ENCODE peak calls at places on chromosome 4, in nine cellular contexts. G is NCI-H1436; Z is midbrain; U is HTR-8/SVneo; M is MCF 10A; J is central memory CD4-positive, alpha-beta T cell; I is activated T-cell treated with anti-CD3 and anti-CD28 coated beads, Interleukin-2, amount 50 U/mL, for 24 hours; V is activated CD4-positive, alpha-beta T cell treated with anti-CD3 and anti-CD28 coated beads, Interleukin-2, amount 50 U/mL, for 1 hour; H is Panc1. Y is an unnamed sample.

GRCh38 chr4:185128272-185129119 is 14.6 kb upstream of the SLC25A4 start:
- DNase-seq in G (no peak), Z (no peak), U (peak; percentile 41), M (no peak), J (peak; percentile 5), I (peak; percentile 58), V (peak; percentile 32), H (no peak), Y (peak; percentile 20)

GRCh38 chr4:136751530-136751929 is 780.8 kb downstream of the PCDH18 start:
- DNase-seq in G (no peak), Z (no peak), U (no peak), M (no peak), J (no peak), I (no peak), V (no peak), H (no peak), Y (no peak)

GRCh38 chr4:1192091-1192492 is 19.7 kb upstream of the SPON2 start:
- DNase-seq in G (no peak), Z (peak; percentile 88), U (peak; percentile 95), M (peak; percentile 94), J (no peak), I (no peak), V (no peak), H (peak; percentile 52), Y (peak; percentile 86)

GRCh38 chr4:137307806-137308205 is 224.5 kb downstream of the PCDH18 start:
- DNase-seq in G (no peak), Z (no peak), U (peak; percentile 14), M (peak; percentile 56), J (no peak), I (no peak), V (no peak), H (no peak), Y (peak; percentile 64)

GRCh38 chr4:155964016-155964891 is 10.6 kb upstream of the CTSO start:
- DNase-seq in G (no peak), Z (no peak), U (no peak), M (no peak), J (no peak), I (no peak), V (no peak), H (no peak), Y (no peak)

GRCh38 chr4:40722576-40723161 is 27.1 kb upstream of the NSUN7 start:
- DNase-seq in G (no peak), Z (no peak), U (no peak), M (no peak), J (peak; percentile 4), I (no peak), V (no peak), H (no peak), Y (no peak)

GRCh38 chr4:169033660-169034059 is 23.6 kb upstream of the CBR4 start:
- DNase-seq in G (peak; percentile 91), Z (no peak), U (peak; percentile 25), M (peak; percentile 77), J (no peak), I (no peak), V (no peak), H (no peak), Y (peak; percentile 70)

GRCh38 chr4:102843938-102844337 is 16.6 kb upstream of the UBE2D3 start:
- DNase-seq in G (no peak), Z (no peak), U (no peak), M (no peak), J (no peak), I (no peak), V (no peak), H (no peak), Y (no peak)

GRCh38 chr4:41531561-41532245 is 6.3 kb upstream of the LIMCH1 start:
- DNase-seq in G (no peak), Z (peak; percentile 19), U (no peak), M (no peak), J (no peak), I (no peak), V (no peak), H (no peak), Y (no peak)